ENCODE peak calls at places on chromosomes 5 and 9, in four cellular contexts. O, Q, H and X are unnamed samples.

GRCh38 chr5:172903790-172904189 is 55.4 kb upstream of the RPL26L1 start:
- DNase-seq in H (peak; percentile 75), O (peak; percentile 75), Q (no peak), X (peak; percentile 84)

GRCh38 chr9:114690308-114690707 is 8.3 kb upstream of the TEX48 start:
- DNase-seq in O (no peak), H (no peak), Q (no peak), X (peak; percentile 5)

GRCh38 chr9:77156646-77157371 is 20.5 kb upstream of the VPS13A start:
- DNase-seq in H (no peak), O (no peak), Q (no peak), X (no peak)

GRCh38 chr9:77417570-77417969 is 230.6 kb downstream of the GNA14 start:
- DNase-seq in O (no peak), H (no peak), Q (no peak), X (no peak)

GRCh38 chr9:127608104-127608966 is 3.7 kb upstream of the STXBP1 start:
- DNase-seq in H (peak; percentile 81), O (peak; percentile 79), Q (peak; percentile 91), X (peak; percentile 71)

GRCh38 chr5:179287631-179288030 is 57.6 kb downstream of the ADAMTS2 start:
- DNase-seq in H (no peak), Q (peak; percentile 46), O (no peak), X (no peak)

GRCh38 chr9:74006935-74007334 is 490.2 kb upstream of the RORB start:
- DNase-seq in Q (no peak), O (no peak), H (no peak), X (no peak)

GRCh38 chr5:17020586-17021362 is 84.7 kb upstream of the MYO10 start:
- DNase-seq in H (no peak), O (no peak), Q (no peak), X (no peak)

GRCh38 chr5:148290271-148291195 is 21.7 kb upstream of the SPINK7 start:
- DNase-seq in O (no peak), Q (no peak), H (no peak), X (no peak)

GRCh38 chr5:135578685-135579341 is at the start of gene CXCL14:
- DNase-seq in H (no peak), O (peak; percentile 34), Q (peak; percentile 71), X (peak; percentile 47)

GRCh38 chr5:137252513-137252912 is 246.6 kb downstream of the SPOCK1 start:
- DNase-seq in Q (no peak), O (no peak), H (no peak), X (no peak)
- TF ChIP-seq CTCF in Q (no peak), O (no peak), H (no peak), X (no peak)

DNA sequence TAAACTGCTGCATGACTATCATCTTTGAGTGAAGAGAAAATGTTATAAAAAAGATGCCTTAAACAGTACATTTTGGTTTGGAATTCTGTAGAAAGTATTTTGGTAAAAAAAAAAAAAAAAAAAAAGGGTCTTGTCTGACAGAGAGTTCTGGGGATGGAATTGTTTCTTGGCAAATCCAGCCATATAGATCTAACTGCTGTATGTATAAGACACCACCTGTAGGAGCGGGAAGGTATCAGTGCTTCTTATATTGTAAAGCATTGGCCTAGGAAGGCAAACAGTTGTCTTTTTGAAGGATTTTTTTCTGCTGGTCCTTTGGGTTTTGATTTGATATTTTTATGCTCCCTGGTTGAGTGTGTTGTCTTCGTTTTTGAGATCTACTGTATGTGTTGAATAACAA is 2.8 kb downstream of the PURA start:
- DNase-seq in Q (no peak), H (no peak), O (no peak), X (no peak)
- TF ChIP-seq CTCF in Q (no peak), H (no peak), O (no peak), X (no peak)

GRCh38 chr9:26727471-26727870 is 165.1 kb downstream of the CAAP1 start:
- DNase-seq in H (no peak), O (no peak), Q (no peak), X (no peak)

GRCh38 chr9:26722755-26723154 is 169.8 kb downstream of the CAAP1 start:
- DNase-seq in O (no peak), H (no peak), Q (no peak), X (no peak)

GRCh38 chr9:26725573-26725972 is 167.0 kb downstream of the CAAP1 start:
- DNase-seq in O (no peak), H (no peak), Q (no peak), X (no peak)

GRCh38 chr9:26723486-26723885 is 169.1 kb downstream of the CAAP1 start:
- DNase-seq in Q (no peak), O (peak; percentile 52), H (peak; percentile 16), X (peak; percentile 12)
- TF ChIP-seq CTCF in Q (peak; percentile 23), O (no peak), H (no peak), X (no peak)

GRCh38 chr9:5375790-5376477 is 36.3 kb upstream of the RLN1 start:
- DNase-seq in H (no peak), O (no peak), Q (no peak), X (no peak)

DNA sequence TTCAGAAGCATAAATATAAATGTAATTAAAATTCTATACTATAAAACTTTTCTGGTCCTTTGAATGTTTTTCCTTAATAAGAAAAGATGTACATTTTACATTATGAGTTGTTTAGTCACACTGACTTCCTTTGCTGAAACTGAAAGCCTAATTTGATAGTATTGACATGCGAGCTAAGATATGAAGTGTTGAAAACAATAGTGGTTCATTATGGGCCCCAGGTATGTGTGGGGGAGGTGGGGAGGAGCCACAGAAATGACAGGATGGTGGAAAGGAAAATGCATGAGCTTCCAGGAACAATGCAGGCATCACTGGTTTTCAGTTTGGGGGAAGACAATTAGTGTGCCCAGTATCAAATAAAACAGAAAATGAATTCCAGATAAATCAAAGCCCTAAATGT is 35.4 kb upstream of the RLN1 start:
- DNase-seq in H (no peak), O (no peak), Q (no peak), X (peak; percentile 7)
- TF ChIP-seq CTCF in H (no peak), O (no peak), Q (no peak), X (no peak)

GRCh38 chr9:93378276-93378675 is 73.2 kb upstream of the FAM120A start:
- DNase-seq in H (no peak), Q (no peak), O (no peak), X (no peak)

GRCh38 chr9:93379051-93379450 is 72.4 kb upstream of the FAM120A start:
- DNase-seq in Q (no peak), O (no peak), H (no peak), X (no peak)

DNA sequence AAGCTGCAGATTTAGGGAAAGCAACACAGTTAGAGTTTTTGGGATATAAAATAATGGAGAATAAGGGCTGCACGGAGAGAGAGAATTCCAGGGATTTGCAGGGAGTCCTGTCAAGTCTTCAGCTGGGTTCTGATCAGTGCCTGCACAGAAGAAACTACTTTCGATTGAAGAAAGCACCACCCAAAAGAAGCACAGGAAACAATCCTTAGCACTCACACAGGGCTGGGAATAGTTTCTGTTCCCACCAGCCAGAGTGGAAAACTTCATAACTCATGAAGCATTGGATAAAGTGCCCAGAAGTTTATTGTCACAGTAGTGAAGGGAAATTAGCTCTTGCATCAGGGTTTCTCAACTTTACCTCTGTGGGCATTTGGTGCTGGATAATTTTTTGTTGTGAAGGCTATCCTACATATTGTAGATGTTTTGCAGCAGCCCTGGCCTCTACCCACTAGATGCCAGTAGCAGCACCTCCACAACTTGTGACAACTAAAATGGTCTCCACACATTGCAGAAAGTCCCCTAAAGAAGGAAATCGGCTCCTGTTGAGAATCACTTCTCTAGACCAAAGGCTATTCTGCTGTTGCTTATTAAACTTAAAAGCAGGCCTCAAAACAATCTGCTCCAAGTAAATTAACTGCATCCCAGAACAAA is 71.0 kb upstream of the FAM120A start:
- DNase-seq in H (no peak), Q (no peak), O (no peak), X (no peak)
- TF ChIP-seq CTCF in H (no peak), Q (no peak), O (no peak), X (no peak)

DNA sequence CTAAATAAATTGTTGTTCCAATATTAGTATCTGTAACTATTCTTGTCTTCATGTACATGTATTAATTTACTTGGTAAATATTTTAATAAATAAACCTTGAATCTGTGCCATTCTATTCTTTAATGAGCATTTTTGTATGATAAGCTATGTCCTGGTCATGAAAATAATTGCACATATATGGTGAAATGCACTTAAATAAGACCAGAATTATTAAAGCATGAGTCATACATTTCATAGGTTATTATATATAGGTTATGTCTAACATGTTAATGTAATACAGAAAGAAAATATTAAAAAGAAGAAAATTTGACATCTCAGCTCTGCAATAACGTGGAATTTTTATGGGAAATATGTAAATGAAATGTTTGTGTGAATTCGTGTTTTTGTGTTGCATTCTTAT is 1168.1 kb downstream of the TAF11L14 start:
- DNase-seq in Q (no peak), H (no peak), O (no peak), X (no peak)
- TF ChIP-seq CTCF in Q (no peak), H (no peak), O (no peak), X (no peak)

DNA sequence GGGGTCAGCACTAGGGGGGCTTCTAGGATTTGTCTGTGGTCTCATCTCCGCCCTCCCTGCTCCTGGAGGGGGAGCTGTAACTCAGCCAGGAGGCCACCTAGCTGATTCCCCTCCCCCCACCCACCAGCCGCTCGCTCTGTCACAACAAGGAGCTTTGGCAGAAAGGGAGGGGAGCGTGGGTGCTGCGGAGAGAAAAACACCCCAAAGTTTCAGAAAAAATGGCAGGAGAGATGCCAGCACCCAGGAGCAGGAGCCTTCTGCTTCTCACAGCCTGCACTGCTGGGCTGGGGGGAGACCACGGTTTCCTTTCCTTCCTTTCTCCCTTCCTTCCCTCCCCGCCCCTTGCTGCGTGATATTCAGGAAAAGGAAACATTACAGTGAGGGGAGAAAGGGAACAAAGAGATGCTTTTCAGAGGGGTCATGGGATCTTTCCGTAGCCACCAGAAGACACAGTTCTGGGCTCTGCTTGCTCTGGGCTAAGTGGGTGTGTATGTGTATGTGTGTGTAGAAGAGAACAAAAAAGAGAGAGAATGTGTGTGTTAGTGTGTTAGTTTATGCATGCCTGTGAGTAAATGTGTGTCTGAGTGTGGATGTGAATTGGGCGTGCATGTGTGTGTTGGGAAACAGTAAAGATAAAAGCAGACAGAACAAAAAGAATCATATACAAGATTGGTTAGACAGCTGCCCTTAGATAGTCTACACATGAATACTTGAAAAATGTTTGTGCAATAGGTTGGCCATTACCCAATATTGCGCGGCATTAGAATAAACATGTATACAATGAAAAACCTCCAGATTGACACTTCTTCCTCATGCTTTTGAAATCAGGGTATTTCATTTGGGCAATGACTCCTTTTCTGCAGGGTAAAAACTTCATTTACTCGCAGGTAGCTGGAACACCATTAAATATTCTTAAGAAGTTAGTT is 36.4 kb upstream of the HSPA9 start:
- DNase-seq in Q (peak; percentile 42), O (no peak), H (peak; percentile 29), X (no peak)
- TF ChIP-seq CTCF in Q (no peak), O (no peak), H (no peak), X (no peak)